ENCODE peak calls at places on chromosome X, in six cellular contexts. R is HepG2, M is IMR-90, F is A549, T is GM12878, I is K562. L is an unnamed sample.

GRCh38 chrX:24147165-24147564 is 2.4 kb upstream of the ZFX start:
- DNase-seq in R (no peak), M (no peak), F (no peak), T (no peak), I (no peak), L (no peak)

GRCh38 chrX:57905141-57905540 is 5.1 kb downstream of the ZXDA start:
- DNase-seq in R (no peak), M (peak; percentile 10), F (no peak), T (no peak), I (no peak), L (no peak)

GRCh38 chrX:10007604-10008003 is 40.4 kb downstream of the CLDN34 start:
- DNase-seq in R (no peak), M (peak; percentile 73), F (no peak), T (no peak), I (no peak), L (no peak)

GRCh38 chrX:103846395-103846794 is 14.3 kb upstream of the RAB9B start:
- DNase-seq in R (no peak), M (peak; percentile 17), F (no peak), T (no peak), I (no peak), L (no peak)

GRCh38 chrX:3415011-3415410 is 68.6 kb upstream of the MXRA5 start:
- DNase-seq in R (no peak), M (no peak), F (no peak), T (no peak), I (no peak), L (no peak)

GRCh38 chrX:40853004-40853815 is 117.9 kb upstream of the MED14 start:
- DNase-seq in R (no peak), M (no peak), F (no peak), T (no peak), I (no peak), L (no peak)

GRCh38 chrX:1205681-1206611 is 6.5 kb downstream of the CRLF2 start:
- DNase-seq in R (no peak), M (peak; percentile 59), F (peak; percentile 99), T (no peak), I (peak; percentile 10), L (peak; percentile 54)

GRCh38 chrX:9707306-9708015 is 58.2 kb downstream of the GPR143 start:
- DNase-seq in R (no peak), M (no peak), F (no peak), T (no peak), I (no peak), L (no peak)

GRCh38 chrX:31007347-31007746 is 64.5 kb downstream of the FTHL17 start:
- DNase-seq in R (no peak), M (no peak), F (no peak), T (no peak), I (no peak), L (no peak)

GRCh38 chrX:154013614-154014360 is 5.9 kb downstream of the IRAK1 start:
- DNase-seq in R (no peak), M (peak; percentile 10), F (peak; percentile 42), T (no peak), I (peak; percentile 65), L (peak; percentile 78)
- TF ChIP-seq BHLHE40 in R (no peak), M (no peak), F (no peak), T (no peak), I (no peak), L (no peak)

GRCh38 chrX:109268340-109268739 is 213.5 kb downstream of the GUCY2F start:
- DNase-seq in R (no peak), M (no peak), F (no peak), T (no peak), I (no peak), L (no peak)
- TF ChIP-seq BHLHE40 in R (no peak), M (no peak), F (no peak), T (no peak), I (no peak), L (no peak)

GRCh38 chrX:32871636-32872035 is 339.7 kb downstream of the DMD start:
- DNase-seq in R (no peak), M (peak; percentile 35), F (no peak), T (no peak), I (no peak), L (no peak)

GRCh38 chrX:32877592-32877991 is 333.8 kb downstream of the DMD start:
- DNase-seq in R (no peak), M (peak; percentile 41), F (no peak), T (no peak), I (no peak), L (no peak)

GRCh38 chrX:32874839-32875238 is 336.5 kb downstream of the DMD start:
- DNase-seq in R (no peak), M (no peak), F (no peak), T (no peak), I (no peak), L (no peak)

GRCh38 chrX:32868524-32868895 is 342.8 kb downstream of the DMD start:
- DNase-seq in R (no peak), M (no peak), F (no peak), T (no peak), I (no peak), L (no peak)

DNA sequence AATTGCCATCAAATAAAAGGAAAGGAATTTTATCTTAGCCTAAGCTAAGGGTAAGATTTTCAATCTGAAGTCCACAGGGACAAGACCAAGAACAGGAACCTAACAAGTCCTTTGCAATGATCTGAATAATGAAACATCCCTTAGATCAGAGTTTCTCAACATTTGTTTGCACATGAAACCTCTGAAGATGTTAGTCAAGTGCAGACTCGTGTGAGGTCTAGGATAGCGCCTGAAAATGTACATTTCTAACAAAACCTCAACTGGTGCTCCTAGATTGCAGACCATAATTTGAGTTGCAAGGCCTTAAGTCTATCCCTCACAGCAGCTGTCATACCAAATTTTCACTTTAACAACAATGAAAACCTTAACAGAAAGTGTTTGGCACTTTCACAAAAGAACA is 337.6 kb downstream of the DMD start:
- DNase-seq in R (no peak), M (no peak), F (no peak), T (no peak), I (no peak), L (no peak)
- TF ChIP-seq BHLHE40 in R (no peak), M (no peak), F (no peak), T (no peak), I (no peak), L (no peak)

GRCh38 chrX:129705377-129705925 is 33.3 kb upstream of the XPNPEP2 start:
- DNase-seq in R (no peak), M (no peak), F (no peak), T (no peak), I (no peak), L (no peak)
- TF ChIP-seq BHLHE40 in R (no peak), M (no peak), F (no peak), T (no peak), I (no peak), L (no peak)

DNA sequence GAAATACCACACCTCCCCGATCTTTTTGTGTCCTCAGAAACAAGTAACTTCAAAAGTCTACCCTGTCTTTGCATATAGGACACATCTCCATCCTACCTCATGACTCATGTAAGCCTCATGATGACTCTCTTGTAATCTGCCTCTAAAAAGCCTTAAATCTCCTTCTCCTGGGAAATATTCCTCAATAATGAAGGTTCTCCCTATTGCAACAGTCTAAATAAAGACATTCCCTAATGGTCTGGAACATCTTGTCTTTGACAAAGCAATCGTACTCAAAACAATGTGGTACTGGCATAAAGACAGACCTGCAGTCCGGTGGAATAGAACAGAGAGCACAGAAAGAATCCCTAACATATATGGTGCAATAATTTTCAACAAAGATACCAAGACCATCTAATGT is 257.7 kb downstream of the OPHN1 start:
- DNase-seq in R (no peak), M (peak; percentile 72), F (no peak), T (no peak), I (no peak), L (no peak)
- TF ChIP-seq BHLHE40 in R (no peak), M (no peak), F (no peak), T (no peak), I (no peak), L (no peak)

L was measured in HEK293T.